ENCODE peak calls at places on chromosomes 11 and 22, in ten cellular contexts. K is iris pigment epithelial cell; J is stimulated activated naive CD4-positive, alpha-beta T cell; I is GM13977; T is H4; W is stimulated activated CD4-positive, alpha-beta T cell treated with anti-CD3 and anti-CD28 coated beads, Interleukin-4, amount 100 ng/mL, for 4 hours; B is transverse colon; F is brain microvascular endothelial cell; M is ELR; N is RPMI8226. Y is an unnamed sample.

GRCh38 chr11:17588166-17588565 is 41.1 kb downstream of the OTOG start:
- DNase-seq in I (no peak), F (no peak), N (no peak), B (no peak), K (no peak), J (no peak), W (no peak), M (no peak), T (no peak), Y (no peak)

GRCh38 chr11:16902182-16902581 is 112.0 kb downstream of the PLEKHA7 start:
- DNase-seq in K (peak; percentile 49), F (no peak), M (peak; percentile 43), W (peak; percentile 18), I (peak; percentile 64), T (no peak), J (no peak), N (no peak), B (no peak), Y (no peak)

GRCh38 chr11:10072142-10072541 is 221.9 kb downstream of the SBF2 start:
- DNase-seq in W (no peak), F (no peak), B (no peak), M (peak; percentile 48), I (no peak), J (no peak), K (peak; percentile 84), N (no peak), T (peak; percentile 21), Y (no peak)

GRCh38 chr11:74990941-74991340 is 2.2 kb downstream of the NEU3 start:
- DNase-seq in B (no peak), W (no peak), I (no peak), M (no peak), N (no peak), F (no peak), J (no peak), T (no peak), K (no peak), Y (no peak)

GRCh38 chr22:38172489-38173155 is 9.0 kb downstream of the PLA2G6 start:
- DNase-seq in T (peak; percentile 82), J (no peak), F (peak; percentile 29), M (peak; percentile 28), B (peak; percentile 53), N (no peak), I (no peak), W (no peak), K (no peak), Y (no peak)

GRCh38 chr22:31838917-31839316 is 85.1 kb downstream of the DEPDC5 start:
- DNase-seq in F (no peak), N (no peak), K (no peak), M (no peak), W (no peak), I (no peak), B (no peak), T (no peak), J (no peak), Y (no peak)

GRCh38 chr11:131776211-131776610 is 405.8 kb downstream of the NTM start:
- DNase-seq in J (no peak), T (no peak), F (no peak), M (no peak), K (no peak), I (no peak), W (no peak), N (no peak), B (no peak), Y (no peak)

GRCh38 chr22:46974077-46974476 is 211.6 kb downstream of the TBC1D22A start:
- DNase-seq in T (no peak), W (no peak), M (no peak), J (no peak), K (no peak), I (no peak), B (no peak), N (no peak), F (no peak), Y (no peak)

GRCh38 chr11:93537022-93537421 is 6.2 kb downstream of the SMCO4 start:
- DNase-seq in K (no peak), N (no peak), B (no peak), W (no peak), T (no peak), F (no peak), M (no peak), I (no peak), J (no peak), Y (no peak)

GRCh38 chr11:74018331-74019005 is 9.6 kb upstream of the UCP3 start:
- DNase-seq in F (peak; percentile 41), N (peak; percentile 96), B (peak; percentile 93), I (no peak), J (no peak), M (peak; percentile 15), T (peak; percentile 91), K (peak; percentile 95), W (no peak), Y (no peak)

GRCh38 chr11:66326261-66327111 is 9.6 kb upstream of the CD248 start:
- DNase-seq in K (no peak), T (no peak), N (no peak), F (no peak), M (peak; percentile 43), I (no peak), J (peak; percentile 46), B (no peak), W (no peak), Y (no peak)

GRCh38 chr22:27088026-27088425 is 430.6 kb downstream of the MIAT start:
- DNase-seq in F (peak; percentile 17), W (no peak), B (no peak), N (no peak), I (no peak), K (peak; percentile 39), M (no peak), J (no peak), T (no peak), Y (no peak)

GRCh38 chr11:71251761-71252433 is 480 bp downstream of the SHANK2 start:
- DNase-seq in K (no peak), T (no peak), I (peak; percentile 79), J (no peak), B (peak; percentile 43), M (no peak), N (peak; percentile 32), W (no peak), F (no peak), Y (no peak)

GRCh38 chr22:45224331-45224730 is 16.4 kb downstream of the KIAA0930 start:
- DNase-seq in I (no peak), K (no peak), J (no peak), N (no peak), W (no peak), B (no peak), F (no peak), T (no peak), M (no peak), Y (no peak)

GRCh38 chr22:24975813-24976341 is 23.4 kb downstream of the KIAA1671 start:
- DNase-seq in K (no peak), I (no peak), T (no peak), W (no peak), J (no peak), N (no peak), B (no peak), F (no peak), M (no peak), Y (no peak)

GRCh38 chr11:1505480-1505879 is 18.9 kb upstream of the MOB2 start:
- DNase-seq in N (no peak), W (no peak), I (no peak), F (no peak), K (no peak), B (no peak), J (no peak), T (no peak), M (no peak), Y (no peak)

GRCh38 chr11:1650034-1650917 is 20.7 kb downstream of the KRTAP5-5 start:
- DNase-seq in B (no peak), I (no peak), W (no peak), K (no peak), M (no peak), N (no peak), J (no peak), T (no peak), F (no peak), Y (no peak)

GRCh38 chr22:35587447-35587870 is 29.7 kb downstream of the MB start:
- DNase-seq in N (no peak), W (no peak), B (peak; percentile 60), M (no peak), K (no peak), I (no peak), F (no peak), J (no peak), T (peak; percentile 44), Y (no peak)

GRCh38 chr22:43275545-43275981 is 67.6 kb downstream of the SCUBE1 start:
- DNase-seq in F (peak; percentile 37), J (no peak), B (no peak), N (no peak), I (no peak), K (peak; percentile 11), M (peak; percentile 91), W (no peak), T (peak; percentile 90), Y (no peak)

GRCh38 chr11:113162590-113162961 is 151.8 kb upstream of the TTC12 start:
- DNase-seq in K (no peak), F (no peak), J (no peak), T (peak; percentile 36), W (no peak), M (no peak), N (no peak), B (no peak), I (no peak), Y (no peak)

GRCh38 chr11:122494171-122494570 is 161.4 kb upstream of the UBASH3B start:
- DNase-seq in F (no peak), W (no peak), M (no peak), N (no peak), K (no peak), T (no peak), B (no peak), I (no peak), J (no peak), Y (no peak)

GRCh38 chr11:9302448-9302847 is 11.9 kb downstream of the TMEM41B start:
- DNase-seq in J (no peak), I (no peak), W (no peak), B (no peak), N (no peak), F (peak; percentile 23), T (no peak), K (no peak), M (no peak), Y (no peak)

GRCh38 chr22:20021196-20022181 is 579 bp downstream of the TANGO2 start:
- DNase-seq in B (peak; percentile 42), F (no peak), I (no peak), W (no peak), M (peak; percentile 46), K (peak; percentile 21), J (no peak), N (no peak), T (peak; percentile 31), Y (peak; percentile 12)

GRCh38 chr11:119222308-119222707 is 16.2 kb downstream of the CBL start:
- DNase-seq in T (peak; percentile 40), W (no peak), K (peak; percentile 65), F (peak; percentile 5), M (peak; percentile 45), J (no peak), N (no peak), I (no peak), B (no peak), Y (no peak)

GRCh38 chr11:129119036-129119435 is 73.1 kb downstream of the ARHGAP32 start:
- DNase-seq in M (no peak), F (no peak), J (no peak), N (no peak), K (no peak), W (no peak), I (no peak), B (no peak), T (no peak), Y (no peak)

GRCh38 chr11:64888761-64889511 is 10.5 kb upstream of the EHD1 start:
- DNase-seq in B (peak; percentile 85), T (no peak), F (peak; percentile 21), W (no peak), K (peak; percentile 17), M (no peak), I (no peak), N (no peak), J (no peak), Y (no peak)

GRCh38 chr11:13720940-13721339 is 52.5 kb downstream of the FAR1 start:
- DNase-seq in I (no peak), J (no peak), M (peak; percentile 26), N (no peak), F (no peak), W (no peak), T (no peak), K (peak; percentile 15), B (no peak), Y (no peak)

GRCh38 chr11:93614111-93614784 is 47.2 kb upstream of the CEP295 start:
- DNase-seq in J (peak; percentile 41), N (peak; percentile 5), K (no peak), W (no peak), F (no peak), B (no peak), I (no peak), T (no peak), M (peak; percentile 14), Y (no peak)